ENCODE peak calls at places on chromosome 16, in four cellular contexts. One of them, this sample, is unnamed.

GRCh38 chr16:58732545-58733247 is 1.4 kb downstream of the GOT2 start:
- DNase-seq in HepG2: no peak
- DNase-seq in HCT116: no peak
- DNase-seq in K562: no peak
- DNase-seq in this sample: no peak

GRCh38 chr16:72689851-72690250 is 358.1 kb downstream of the ZFHX3 start:
- DNase-seq in HepG2: no peak
- DNase-seq in HCT116: no peak
- DNase-seq in K562: no peak
- DNase-seq in this sample: no peak

GRCh38 chr16:9297437-9298113 is 206.1 kb downstream of the HAPSTR1 start:
- DNase-seq in HepG2: peak; percentile 63
- DNase-seq in HCT116: peak; percentile 34
- DNase-seq in K562: peak; percentile 73
- DNase-seq in this sample: no peak

GRCh38 chr16:87723224-87723619 is 42.6 kb downstream of the KLHDC4 start:
- DNase-seq in HepG2: no peak
- DNase-seq in HCT116: no peak
- DNase-seq in K562: peak; percentile 64
- DNase-seq in this sample: no peak

GRCh38 chr16:17386229-17386628 is 84.5 kb downstream of the XYLT1 start:
- DNase-seq in HepG2: no peak
- DNase-seq in HCT116: no peak
- DNase-seq in K562: no peak
- DNase-seq in this sample: no peak

GRCh38 chr16:84120023-84120422 is 3.3 kb upstream of the MBTPS1 start:
- DNase-seq in HepG2: no peak
- DNase-seq in HCT116: no peak
- DNase-seq in K562: no peak
- DNase-seq in this sample: no peak

GRCh38 chr16:58020628-58021521 is 4.7 kb upstream of the MMP15 start:
- DNase-seq in HepG2: peak; percentile 50
- DNase-seq in HCT116: no peak
- DNase-seq in K562: peak; percentile 49
- DNase-seq in this sample: no peak

GRCh38 chr16:72876221-72876620 is 171.7 kb downstream of the ZFHX3 start:
- DNase-seq in HepG2: no peak
- DNase-seq in HCT116: no peak
- DNase-seq in K562: no peak
- DNase-seq in this sample: no peak

GRCh38 chr16:67013823-67014640 is 14.9 kb upstream of the CBFB start:
- DNase-seq in HepG2: peak; percentile 46
- DNase-seq in HCT116: no peak
- DNase-seq in K562: peak; percentile 85
- DNase-seq in this sample: no peak

GRCh38 chr16:60200161-60200560 is 1466.0 kb upstream of the GOT2 start:
- DNase-seq in HepG2: no peak
- DNase-seq in HCT116: no peak
- DNase-seq in K562: no peak
- DNase-seq in this sample: no peak

GRCh38 chr16:12874135-12874534 is 27.3 kb upstream of the SHISA9 start:
- DNase-seq in HepG2: no peak
- DNase-seq in HCT116: no peak
- DNase-seq in K562: no peak
- DNase-seq in this sample: no peak

GRCh38 chr16:55015181-55015913 is 84.7 kb downstream of the IRX5 start:
- DNase-seq in HepG2: no peak
- DNase-seq in HCT116: no peak
- DNase-seq in K562: no peak
- DNase-seq in this sample: no peak

GRCh38 chr16:54112807-54113206 is 173.8 kb downstream of the IRX3 start:
- DNase-seq in HepG2: no peak
- DNase-seq in HCT116: no peak
- DNase-seq in K562: no peak
- DNase-seq in this sample: no peak

GRCh38 chr16:69283851-69284250 is 27.3 kb upstream of the VPS4A start:
- DNase-seq in HepG2: peak; percentile 54
- DNase-seq in HCT116: no peak
- DNase-seq in K562: no peak
- DNase-seq in this sample: no peak

GRCh38 chr16:46822270-46822669 is 8.7 kb downstream of the C16orf87 start:
- DNase-seq in HepG2: no peak
- DNase-seq in HCT116: no peak
- DNase-seq in K562: no peak
- DNase-seq in this sample: no peak

GRCh38 chr16:81600275-81600674 is 155.7 kb downstream of the CMIP start:
- DNase-seq in HepG2: peak; percentile 84
- DNase-seq in HCT116: no peak
- DNase-seq in K562: no peak
- DNase-seq in this sample: no peak

GRCh38 chr16:81779540-81780320 is 639 bp downstream of the PLCG2 start:
- DNase-seq in HepG2: no peak
- DNase-seq in HCT116: no peak
- DNase-seq in K562: peak; percentile 39
- DNase-seq in this sample: no peak

GRCh38 chr16:67198238-67198734 is 645 bp upstream of the ELMO3 start:
- DNase-seq in HepG2: no peak
- DNase-seq in HCT116: peak; percentile 64
- DNase-seq in K562: no peak
- DNase-seq in this sample: no peak

GRCh38 chr16:58451945-58452401 is 48.0 kb upstream of the NDRG4 start:
- DNase-seq in HepG2: peak; percentile 85
- DNase-seq in HCT116: no peak
- DNase-seq in K562: no peak
- DNase-seq in this sample: peak; percentile 52

GRCh38 chr16:7509919-7510705 is 177.5 kb downstream of the RBFOX1 start:
- DNase-seq in HepG2: no peak
- DNase-seq in HCT116: no peak
- DNase-seq in K562: no peak
- DNase-seq in this sample: no peak

GRCh38 chr16:67426950-67427349 is 4.0 kb upstream of the HSD11B2 start:
- DNase-seq in HepG2: no peak
- DNase-seq in HCT116: no peak
- DNase-seq in K562: no peak
- DNase-seq in this sample: no peak

GRCh38 chr16:84281077-84281476 is 13.6 kb upstream of the WFDC1 start:
- DNase-seq in HepG2: no peak
- DNase-seq in HCT116: peak; percentile 78
- DNase-seq in K562: peak; percentile 75
- DNase-seq in this sample: no peak

GRCh38 chr16:8867483-8868271 is 1.1 kb downstream of the CARHSP1 start:
- DNase-seq in HepG2: no peak
- DNase-seq in HCT116: no peak
- DNase-seq in K562: no peak
- DNase-seq in this sample: no peak

GRCh38 chr16:86540894-86541293 is 14.1 kb downstream of the MTHFSD start:
- DNase-seq in HepG2: no peak
- DNase-seq in HCT116: no peak
- DNase-seq in K562: no peak
- DNase-seq in this sample: no peak

GRCh38 chr16:77335652-77336234 is 99.1 kb downstream of the ADAMTS18 start:
- DNase-seq in HepG2: no peak
- DNase-seq in HCT116: no peak
- DNase-seq in K562: no peak
- DNase-seq in this sample: no peak

GRCh38 chr16:54936979-54937672 is 6.5 kb downstream of the IRX5 start:
- DNase-seq in HepG2: no peak
- DNase-seq in HCT116: no peak
- DNase-seq in K562: no peak
- DNase-seq in this sample: no peak

GRCh38 chr16:57186630-57187507 is 740 bp downstream of the RSPRY1 start:
- DNase-seq in HepG2: peak; percentile 54
- DNase-seq in HCT116: no peak
- DNase-seq in K562: peak; percentile 24
- DNase-seq in this sample: no peak

GRCh38 chr16:81709369-81709900 is 69.7 kb upstream of the PLCG2 start:
- DNase-seq in HepG2: no peak
- DNase-seq in HCT116: no peak
- DNase-seq in K562: no peak
- DNase-seq in this sample: no peak

GRCh38 chr16:30875881-30876791 is 17.7 kb downstream of the BCL7C start:
- DNase-seq in HepG2: no peak
- DNase-seq in HCT116: no peak
- DNase-seq in K562: no peak
- DNase-seq in this sample: no peak
- TF ChIP-seq TCF7L2 in HepG2: no peak
- TF ChIP-seq TCF7L2 in HCT116: no peak
- TF ChIP-seq TCF7L2 in K562: no peak
- TF ChIP-seq TCF7L2 in this sample: no peak

GRCh38 chr16:10490141-10490540 is 90.3 kb downstream of the EMP2 start:
- DNase-seq in HepG2: no peak
- DNase-seq in HCT116: no peak
- DNase-seq in K562: no peak
- DNase-seq in this sample: no peak
- H3K4me1 ChIP-seq in HepG2: peaks cover 5% of the 10 kb centered on the region
- H3K4me1 ChIP-seq in HCT116: no peaks in the 10 kb centered on the region
- H3K4me1 ChIP-seq in K562: peaks cover 3% of the 10 kb centered on the region
- H3K4me1 ChIP-seq in this sample: no peaks in the 10 kb centered on the region

GRCh38 chr16:64638804-64639203 is 483.1 kb downstream of the CDH11 start:
- DNase-seq in HepG2: no peak
- DNase-seq in HCT116: no peak
- DNase-seq in K562: no peak
- DNase-seq in this sample: no peak

GRCh38 chr16:64641343-64641742 is 480.5 kb downstream of the CDH11 start:
- DNase-seq in HepG2: no peak
- DNase-seq in HCT116: no peak
- DNase-seq in K562: no peak
- DNase-seq in this sample: no peak
- TF ChIP-seq TCF7L2 in HepG2: no peak
- TF ChIP-seq TCF7L2 in HCT116: no peak
- TF ChIP-seq TCF7L2 in K562: no peak
- TF ChIP-seq TCF7L2 in this sample: no peak

GRCh38 chr16:75258807-75259141 is 7.3 kb upstream of the BCAR1 start:
- DNase-seq in HepG2: no peak
- DNase-seq in HCT116: no peak
- DNase-seq in K562: no peak
- DNase-seq in this sample: no peak
- H3K4me1 ChIP-seq in HepG2: peaks cover 91% of the 10 kb centered on the region
- H3K4me1 ChIP-seq in HCT116: peaks cover 34% of the 10 kb centered on the region
- H3K4me1 ChIP-seq in K562: peaks cover 6% of the 10 kb centered on the region
- H3K4me1 ChIP-seq in this sample: peaks cover 62% of the 10 kb centered on the region

DNA sequence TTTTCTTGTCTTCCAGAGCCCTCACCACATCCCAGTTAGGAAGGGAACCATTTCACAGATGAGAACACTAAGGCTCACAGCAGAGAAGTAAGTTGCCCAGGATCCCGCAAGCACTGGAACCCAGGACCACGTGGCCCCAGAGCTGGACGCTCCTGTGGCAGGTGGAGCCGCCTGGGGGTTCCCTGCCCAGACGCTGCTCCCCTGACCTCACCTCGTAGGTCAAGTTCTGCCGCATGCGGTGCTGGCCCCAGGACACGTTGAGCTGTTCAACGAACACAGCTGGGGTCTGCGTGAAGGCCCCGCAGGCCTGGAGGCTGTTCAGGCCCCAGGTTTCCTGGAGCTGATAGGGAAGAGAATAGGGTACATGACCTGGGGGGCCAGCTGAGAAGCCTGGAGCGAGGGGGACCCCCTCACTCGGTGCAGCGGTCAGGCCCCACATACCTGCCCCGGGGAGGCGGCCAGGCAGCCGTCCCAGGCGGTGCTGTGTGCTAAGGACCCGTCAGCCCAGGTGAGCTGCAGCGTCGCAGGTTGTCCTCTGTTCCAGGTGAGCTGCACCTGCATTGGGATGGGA is 54.1 kb downstream of the RMI2 start:
- DNase-seq in HepG2: no peak
- DNase-seq in HCT116: no peak
- DNase-seq in K562: no peak
- DNase-seq in this sample: no peak
- TF ChIP-seq TCF7L2 in HepG2: no peak
- TF ChIP-seq TCF7L2 in HCT116: no peak
- TF ChIP-seq TCF7L2 in K562: no peak
- TF ChIP-seq TCF7L2 in this sample: no peak

GRCh38 chr16:1782408-1783247 is at the start of the genes NUBP2 and SPSB3:
- DNase-seq in HepG2: peak; percentile 99
- DNase-seq in HCT116: peak; percentile 100
- DNase-seq in K562: peak; percentile 94
- DNase-seq in this sample: peak; percentile 100
- H3K4me1 ChIP-seq in HepG2: peaks cover 22% of the 10 kb centered on the region
- H3K4me1 ChIP-seq in HCT116: no peaks in the 10 kb centered on the region
- H3K4me1 ChIP-seq in K562: peaks cover 4% of the 10 kb centered on the region
- H3K4me1 ChIP-seq in this sample: peaks cover 35% of the 10 kb centered on the region

GRCh38 chr16:20851601-20852000 is 45.3 kb downstream of the REXO5 start:
- DNase-seq in HepG2: peak; percentile 72
- DNase-seq in HCT116: peak; percentile 28
- DNase-seq in K562: no peak
- DNase-seq in this sample: no peak

GRCh38 chr16:20853076-20853597 is 46.8 kb downstream of the REXO5 start:
- DNase-seq in HepG2: no peak
- DNase-seq in HCT116: no peak
- DNase-seq in K562: no peak
- DNase-seq in this sample: no peak

GRCh38 chr16:20849587-20850390 is 43.5 kb downstream of the REXO5 start:
- DNase-seq in HepG2: peak; percentile 68
- DNase-seq in HCT116: peak; percentile 40
- DNase-seq in K562: peak; percentile 46
- DNase-seq in this sample: peak; percentile 71

GRCh38 chr16:20853981-20854620 is 46.1 kb downstream of the DCUN1D3 start:
- DNase-seq in HepG2: no peak
- DNase-seq in HCT116: no peak
- DNase-seq in K562: no peak
- DNase-seq in this sample: no peak

GRCh38 chr16:20850981-20851380 is 44.7 kb downstream of the REXO5 start:
- DNase-seq in HepG2: no peak
- DNase-seq in HCT116: no peak
- DNase-seq in K562: no peak
- DNase-seq in this sample: no peak
- TF ChIP-seq TCF7L2 in HepG2: no peak
- TF ChIP-seq TCF7L2 in HCT116: no peak
- TF ChIP-seq TCF7L2 in K562: no peak
- TF ChIP-seq TCF7L2 in this sample: no peak

GRCh38 chr16:4092547-4093265 is 23.5 kb downstream of the ADCY9 start:
- DNase-seq in HepG2: no peak
- DNase-seq in HCT116: no peak
- DNase-seq in K562: no peak
- DNase-seq in this sample: no peak
- H3K4me1 ChIP-seq in HepG2: peaks cover 36% of the 10 kb centered on the region
- H3K4me1 ChIP-seq in HCT116: no peaks in the 10 kb centered on the region
- H3K4me1 ChIP-seq in K562: no peaks in the 10 kb centered on the region
- H3K4me1 ChIP-seq in this sample: peaks cover 70% of the 10 kb centered on the region

GRCh38 chr16:79597775-79598174 is 2.8 kb downstream of the MAF start:
- DNase-seq in HepG2: no peak
- DNase-seq in HCT116: no peak
- DNase-seq in K562: no peak
- DNase-seq in this sample: no peak

GRCh38 chr16:79598341-79599181 is 2.0 kb downstream of the MAF start:
- DNase-seq in HepG2: no peak
- DNase-seq in HCT116: no peak
- DNase-seq in K562: no peak
- DNase-seq in this sample: no peak

GRCh38 chr16:79600636-79601091 is at the start of gene MAF:
- DNase-seq in HepG2: peak; percentile 58
- DNase-seq in HCT116: no peak
- DNase-seq in K562: peak; percentile 52
- DNase-seq in this sample: no peak

GRCh38 chr16:79599837-79600635 is 501 bp downstream of the MAF start:
- DNase-seq in HepG2: no peak
- DNase-seq in HCT116: no peak
- DNase-seq in K562: peak; percentile 14
- DNase-seq in this sample: no peak

GRCh38 chr16:79599256-79599836 is 1.2 kb downstream of the MAF start:
- DNase-seq in HepG2: no peak
- DNase-seq in HCT116: no peak
- DNase-seq in K562: no peak
- DNase-seq in this sample: no peak
- TF ChIP-seq TCF7L2 in HepG2: no peak
- TF ChIP-seq TCF7L2 in HCT116: no peak
- TF ChIP-seq TCF7L2 in K562: no peak
- TF ChIP-seq TCF7L2 in this sample: no peak